ENCODE peak calls at places on chromosomes 16 and 17, in seven cellular contexts. W is neural crest cell, C is progenitor cell of endocrine pancreas, K is Peyer's patch, S is mesothelial cell of epicardium, L is heart right ventricle, F is mucosa of descending colon. Q is an unnamed sample.
A peak's percentile ranks its signal among the peaks of the same experiment; 100 is the strongest.

GRCh38 chr16:370980-371728 is 816 bp upstream of the MRPL28 start:
- DNase-seq in W (no peak), C (no peak), K (peak; percentile 50), S (no peak), L (no peak), F (peak; percentile 60), Q (peak; percentile 46)

GRCh38 chr17:37147301-37147812 is 198.6 kb downstream of the AATF start:
- DNase-seq in W (no peak), C (no peak), K (no peak), S (no peak), L (no peak), F (no peak), Q (no peak)

GRCh38 chr17:1870592-1870991 is 40.8 kb downstream of the RPA1 start:
- DNase-seq in W (no peak), C (no peak), K (no peak), S (no peak), L (no peak), F (no peak), Q (no peak)

GRCh38 chr17:21475555-21475954 is 99.4 kb downstream of the KCNJ12 start:
- DNase-seq in W (no peak), C (no peak), K (no peak), S (no peak), L (no peak), F (no peak), Q (no peak)

GRCh38 chr16:77833906-77834599 is 45.7 kb downstream of the VAT1L start:
- DNase-seq in W (peak; percentile 4), C (no peak), K (no peak), S (no peak), L (no peak), F (no peak), Q (no peak)

GRCh38 chr17:43832168-43832975 is 574 bp downstream of the MPP3 start:
- DNase-seq in W (peak; percentile 42), C (peak; percentile 35), K (peak; percentile 76), S (no peak), L (peak; percentile 40), F (peak; percentile 76), Q (no peak)

GRCh38 chr16:69033550-69033949 is 71.9 kb upstream of the HAS3 start:
- DNase-seq in W (no peak), C (no peak), K (no peak), S (no peak), L (no peak), F (no peak), Q (no peak)

GRCh38 chr16:1351582-1352362 is at the start of the genes GNPTG and TSR3:
- DNase-seq in W (peak; percentile 80), C (peak; percentile 84), K (peak; percentile 92), S (peak; percentile 83), L (peak; percentile 82), F (peak; percentile 92), Q (peak; percentile 88)

GRCh38 chr17:82006468-82007227 is 16.0 kb downstream of the CENPX start:
- DNase-seq in W (no peak), C (no peak), K (no peak), S (no peak), L (peak; percentile 50), F (no peak), Q (no peak)

GRCh38 chr17:11140028-11140427 is 101.0 kb upstream of the SHISA6 start:
- DNase-seq in W (no peak), C (no peak), K (no peak), S (no peak), L (peak; percentile 60), F (no peak), Q (no peak)

GRCh38 chr16:68452176-68452575 is 3.9 kb upstream of the SMPD3 start:
- DNase-seq in W (no peak), C (no peak), K (no peak), S (no peak), L (no peak), F (no peak), Q (no peak)

GRCh38 chr16:76573281-76573680 is 296.1 kb downstream of the CNTNAP4 start:
- DNase-seq in W (no peak), C (no peak), K (no peak), S (no peak), L (no peak), F (no peak), Q (no peak)

GRCh38 chr16:11389631-11390565 is 44.6 kb downstream of the RMI2 start:
- DNase-seq in W (no peak), C (no peak), K (no peak), S (no peak), L (no peak), F (no peak), Q (no peak)

GRCh38 chr17:29156781-29157180 is 23.4 kb downstream of the MYO18A start:
- DNase-seq in W (no peak), C (no peak), K (no peak), S (no peak), L (no peak), F (no peak), Q (no peak)

GRCh38 chr16:84942786-84943185 is 68.5 kb downstream of the ZDHHC7 start:
- DNase-seq in W (no peak), C (no peak), K (no peak), S (no peak), L (no peak), F (no peak), Q (no peak)

GRCh38 chr17:55175788-55176425 is 88.9 kb upstream of the HLF start:
- DNase-seq in W (no peak), C (no peak), K (no peak), S (no peak), L (no peak), F (no peak), Q (no peak)

GRCh38 chr17:48100160-48100559 is 1.1 kb downstream of the CBX1 start:
- DNase-seq in W (no peak), C (no peak), K (no peak), S (no peak), L (no peak), F (no peak), Q (no peak)

GRCh38 chr17:56902350-56902749 is 11.5 kb downstream of the TRIM25 start:
- DNase-seq in W (no peak), C (no peak), K (no peak), S (no peak), L (no peak), F (no peak), Q (no peak)

GRCh38 chr17:68489919-68490318 is 22.3 kb upstream of the PRKAR1A start:
- DNase-seq in W (no peak), C (no peak), K (no peak), S (no peak), L (no peak), F (no peak), Q (no peak)
- TF ChIP-seq CTCF in W (no peak), C (no peak), K (no peak), S (no peak), L (no peak), F (no peak), Q (no peak)

DNA sequence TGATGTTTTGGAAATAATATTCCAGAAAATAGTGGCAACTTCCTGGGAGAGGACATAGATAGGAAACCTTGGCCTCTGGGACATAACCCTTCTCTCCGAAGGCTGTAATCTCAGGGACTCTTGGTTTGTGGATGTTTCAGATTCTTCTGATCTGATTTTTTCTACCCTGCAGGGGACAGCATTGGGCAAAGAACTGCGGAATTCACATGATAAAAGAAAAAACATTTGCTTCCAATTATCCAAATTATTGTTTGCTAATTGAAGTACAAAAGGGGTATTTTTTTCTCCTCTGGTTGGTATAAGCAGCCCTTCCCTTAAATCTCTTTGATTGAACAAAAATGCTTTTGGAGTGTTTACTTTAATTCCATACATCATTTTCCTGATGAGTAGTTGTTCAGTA is 251.7 kb upstream of the IRX3 start:
- DNase-seq in W (no peak), C (no peak), K (no peak), S (no peak), L (no peak), F (no peak), Q (no peak)
- TF ChIP-seq CTCF in W (peak; percentile 47), C (peak; percentile 23), K (no peak), S (no peak), L (no peak), F (no peak), Q (no peak)

GRCh38 chr16:30633526-30633925 is 17.2 kb upstream of the PRR14 start:
- DNase-seq in W (no peak), C (no peak), K (no peak), S (no peak), L (no peak), F (no peak), Q (no peak)

GRCh38 chr16:30636599-30636998 is 14.2 kb upstream of the PRR14 start:
- DNase-seq in W (no peak), C (no peak), K (no peak), S (no peak), L (no peak), F (no peak), Q (no peak)

GRCh38 chr16:30641378-30641982 is 9.3 kb upstream of the PRR14 start:
- DNase-seq in W (no peak), C (no peak), K (no peak), S (no peak), L (no peak), F (no peak), Q (no peak)

DNA sequence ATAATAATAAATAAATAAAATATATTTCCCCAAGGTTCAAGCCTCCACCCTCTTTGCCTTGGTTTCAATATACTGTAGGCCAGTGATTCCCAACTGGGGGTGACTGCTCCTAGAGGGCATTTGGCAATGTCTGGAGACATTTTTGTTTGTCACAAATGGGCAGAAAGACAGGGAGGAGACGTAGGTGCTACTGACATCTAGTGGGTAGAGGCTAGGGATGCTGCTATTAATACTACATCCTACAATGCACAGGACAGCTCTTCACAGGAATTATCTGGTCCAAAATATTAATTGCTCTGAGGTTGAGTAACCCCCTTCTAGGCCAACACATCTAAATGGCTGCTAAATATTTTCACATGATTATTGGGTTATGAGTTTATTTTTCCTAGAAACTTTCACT is 12.8 kb upstream of the PRR14 start:
- DNase-seq in W (no peak), C (no peak), K (no peak), S (no peak), L (no peak), F (no peak), Q (no peak)
- TF ChIP-seq CTCF in W (peak; percentile 64), C (peak; percentile 41), K (peak; percentile 34), S (no peak), L (no peak), F (no peak), Q (peak; percentile 47)

GRCh38 chr17:39867891-39868553 is at the start of gene ZPBP2:
- DNase-seq in W (no peak), C (no peak), K (peak; percentile 50), S (no peak), L (no peak), F (peak; percentile 48), Q (no peak)

GRCh38 chr17:39868554-39868942 is 546 bp downstream of the ZPBP2 start:
- DNase-seq in W (no peak), C (no peak), K (no peak), S (no peak), L (no peak), F (no peak), Q (no peak)

GRCh38 chr17:39867084-39867890 is 715 bp upstream of the ZPBP2 start:
- DNase-seq in W (no peak), C (no peak), K (no peak), S (no peak), L (no peak), F (no peak), Q (no peak)

GRCh38 chr17:39870776-39871175 is 2.8 kb downstream of the ZPBP2 start:
- DNase-seq in W (no peak), C (no peak), K (no peak), S (no peak), L (no peak), F (no peak), Q (no peak)

DNA sequence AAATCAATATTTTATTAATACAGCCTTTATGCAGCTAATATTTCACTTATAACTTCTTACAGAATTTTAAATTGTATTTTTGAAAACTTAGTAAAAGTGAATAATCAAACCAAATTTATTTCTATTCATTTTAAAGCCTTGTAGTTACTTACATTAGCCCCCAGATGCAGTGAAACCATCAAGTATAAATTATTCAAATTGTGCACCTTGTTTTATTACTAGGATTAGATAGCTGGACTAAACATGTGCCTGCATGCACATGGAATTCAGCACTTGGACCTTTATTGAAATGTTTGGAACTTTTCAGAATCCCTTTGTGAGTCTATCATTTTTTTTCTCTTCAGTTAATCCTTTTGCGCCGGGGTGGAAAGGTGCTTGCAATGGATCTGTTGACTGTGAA is 4.7 kb downstream of the ZPBP2 start:
- DNase-seq in W (no peak), C (no peak), K (no peak), S (no peak), L (no peak), F (no peak), Q (no peak)
- TF ChIP-seq CTCF in W (no peak), C (no peak), K (no peak), S (no peak), L (no peak), F (no peak), Q (peak; percentile 49)